ENCODE peak calls at places on chromosomes 12 and 14, in six cellular contexts. B, A, G, V, M and S are unnamed samples.

GRCh38 chr14:77314043-77314442 is 6.6 kb downstream of the POMT2 start:
- DNase-seq in B (no peak), M (no peak), V (no peak), A (no peak), G (no peak), S (no peak)

GRCh38 chr12:120538281-120539156 is 4.4 kb downstream of the RNF10 start:
- DNase-seq in A (no peak), B (peak), V (no peak), G (no peak), M (no peak), S (peak)

GRCh38 chr12:75970310-75970709 is 61.3 kb downstream of the PHLDA1 start:
- DNase-seq in M (no peak), A (no peak), B (no peak), V (no peak), G (no peak), S (no peak)

GRCh38 chr14:23148596-23149249 is 29.7 kb upstream of the CEBPE start:
- DNase-seq in G (no peak), B (no peak), V (no peak), M (no peak), A (no peak), S (no peak)

GRCh38 chr12:76698966-76699365 is 64.9 kb upstream of the ZDHHC17 start:
- DNase-seq in B (no peak), A (no peak), G (no peak), M (no peak), V (no peak), S (no peak)

GRCh38 chr12:83960767-83961166 is 951.8 kb downstream of the SLC6A15 start:
- DNase-seq in M (no peak), B (no peak), V (no peak), A (no peak), G (no peak), S (no peak)

GRCh38 chr12:68317047-68317667 is 15.0 kb downstream of the MDM1 start:
- DNase-seq in M (no peak), V (no peak), B (peak), G (peak), A (no peak), S (peak)

GRCh38 chr12:64610660-64611429 is 550 bp downstream of the RASSF3 start:
- DNase-seq in G (peak), V (peak), A (no peak), M (no peak), B (peak), S (peak)

GRCh38 chr12:66453111-66453510 is 150.8 kb downstream of the HELB start:
- DNase-seq in V (no peak), A (no peak), B (no peak), M (no peak), G (no peak), S (no peak)

GRCh38 chr12:105672576-105672975 is 342.1 kb downstream of the C12orf75 start:
- DNase-seq in V (no peak), M (no peak), G (no peak), B (no peak), A (no peak), S (peak)

GRCh38 chr12:93790472-93791152 is 113.4 kb downstream of the CRADD start:
- DNase-seq in A (no peak), G (peak), V (no peak), M (no peak), B (no peak), S (no peak)

GRCh38 chr12:47896633-47897032 is 8.2 kb downstream of the VDR start:
- DNase-seq in M (no peak), V (no peak), G (no peak), B (no peak), A (no peak), S (no peak)

GRCh38 chr12:91381309-91381804 is 198.7 kb upstream of the DCN start:
- DNase-seq in G (no peak), A (peak), M (peak), V (no peak), B (no peak), S (peak)

GRCh38 chr12:14981049-14981448 is 8.2 kb downstream of the PDE6H start:
- DNase-seq in B (no peak), A (no peak), G (no peak), M (no peak), V (peak), S (no peak)

GRCh38 chr14:93993382-93993781 is 3.7 kb upstream of the CCDC197 start:
- DNase-seq in V (no peak), M (no peak), A (no peak), B (no peak), G (no peak), S (no peak)

GRCh38 chr12:132534076-132534475 is 44.1 kb downstream of the FBRSL1 start:
- DNase-seq in B (no peak), G (no peak), A (no peak), V (no peak), M (no peak), S (no peak)

GRCh38 chr14:22012452-22012851 is 338.8 kb upstream of the OR4E1 start:
- DNase-seq in B (no peak), M (no peak), G (no peak), V (no peak), A (no peak), S (no peak)

GRCh38 chr12:29889737-29890136 is 106.0 kb upstream of the TMTC1 start:
- DNase-seq in M (no peak), G (peak), V (peak), B (peak), A (peak), S (peak)

GRCh38 chr14:75196468-75196867 is 20.1 kb upstream of the TMED10 start:
- DNase-seq in M (no peak), G (no peak), A (no peak), B (peak), V (no peak), S (no peak)

GRCh38 chr12:71243375-71243774 is 85.6 kb upstream of the TSPAN8 start:
- DNase-seq in G (no peak), V (no peak), B (no peak), M (no peak), A (no peak), S (no peak)

GRCh38 chr14:54116972-54117371 is 160.3 kb upstream of the BMP4 start:
- DNase-seq in B (peak), G (no peak), A (no peak), M (no peak), V (no peak), S (no peak)

GRCh38 chr12:110199360-110200123 is 75.4 kb downstream of the IFT81 start:
- DNase-seq in V (no peak), M (peak), A (peak), B (peak), G (no peak), S (peak)

GRCh38 chr12:106248849-106249371 is 1.1 kb upstream of the CKAP4 start:
- DNase-seq in A (no peak), M (no peak), B (no peak), V (no peak), G (no peak), S (no peak)

GRCh38 chr14:62289471-62289870 is 527.3 kb downstream of the SNAPC1 start:
- DNase-seq in A (no peak), G (no peak), V (no peak), B (no peak), M (no peak), S (no peak)

GRCh38 chr14:49405291-49405690 is 180.9 kb downstream of the RPS29 start:
- DNase-seq in G (no peak), A (no peak), B (no peak), M (no peak), V (no peak), S (no peak)

GRCh38 chr14:54627325-54627717 is 60.4 kb downstream of the SAMD4A start:
- DNase-seq in V (no peak), M (no peak), G (no peak), B (no peak), A (no peak), S (no peak)

GRCh38 chr12:79887912-79888311 is 47.0 kb downstream of the PPP1R12A start:
- DNase-seq in A (no peak), B (no peak), G (no peak), V (no peak), M (no peak), S (no peak)

GRCh38 chr14:41051801-41052200 is 554.9 kb upstream of the LRFN5 start:
- DNase-seq in B (no peak), A (peak), G (no peak), M (no peak), V (no peak), S (no peak)

GRCh38 chr14:103740991-103741689 is 25.5 kb downstream of the ZFYVE21 start:
- DNase-seq in M (no peak), A (no peak), G (no peak), V (no peak), B (no peak), S (no peak)

GRCh38 chr14:89227490-89227834 is 189.6 kb downstream of the FOXN3 start:
- DNase-seq in V (no peak), M (no peak), G (no peak), A (no peak), B (no peak), S (no peak)

GRCh38 chr12:68487721-68488309 is 122.9 kb upstream of the RAP1B start:
- DNase-seq in G (no peak), B (no peak), V (no peak), M (no peak), A (no peak), S (no peak)

GRCh38 chr12:49260165-49260564 is 4.7 kb upstream of the TUBA1C start:
- DNase-seq in B (no peak), M (no peak), G (no peak), A (no peak), V (no peak), S (no peak)

GRCh38 chr12:3491938-3492867 is 1.2 kb downstream of the PRMT8 start:
- DNase-seq in V (peak), A (peak), B (peak), G (peak), M (no peak), S (peak)

GRCh38 chr12:120125792-120126634 is 9.5 kb upstream of the RAB35 start:
- DNase-seq in B (no peak), V (no peak), M (no peak), G (no peak), A (no peak), S (no peak)

GRCh38 chr14:20679907-20680306 is 4.5 kb upstream of the RNASE4 start:
- DNase-seq in A (no peak), V (no peak), G (peak), B (peak), M (no peak), S (peak)

GRCh38 chr14:52190532-52190931 is 77.0 kb upstream of the PTGDR start:
- DNase-seq in M (no peak), G (no peak), V (no peak), B (no peak), A (no peak), S (no peak)

DNA sequence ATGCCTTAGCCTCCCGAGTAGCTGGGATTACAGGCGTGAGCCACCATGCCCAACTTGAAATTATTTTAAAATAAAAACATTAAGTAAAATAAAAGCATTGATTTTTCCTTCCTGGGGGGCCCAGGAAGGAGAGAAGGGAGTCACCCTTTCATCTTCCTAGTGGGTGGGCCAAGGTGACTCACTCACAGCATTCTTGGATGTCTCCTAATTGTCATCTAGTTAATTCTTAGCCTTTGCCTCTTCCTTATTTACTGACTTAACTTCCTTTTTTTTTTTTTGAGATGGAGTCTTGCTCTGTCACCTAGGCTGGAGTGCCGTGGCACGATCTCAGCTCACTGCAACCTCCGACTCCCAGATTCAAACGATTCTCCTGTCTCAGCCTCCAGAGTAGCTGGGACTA is 29.2 kb downstream of the TMEM120B start:
- DNase-seq in V (no peak), A (no peak), G (no peak), M (no peak), B (no peak), S (no peak)
- TF ChIP-seq GABPA in V (no peak), A (no peak), G (no peak), M (no peak), B (no peak), S (no peak)

GRCh38 chr12:101876861-101877815 is at the start of gene DRAM1:
- DNase-seq in A (peak), B (peak), G (peak), M (no peak), V (peak), S (peak)

GRCh38 chr12:101875112-101875961 is 2.0 kb upstream of the DRAM1 start:
- DNase-seq in A (no peak), G (no peak), M (no peak), V (no peak), B (no peak), S (no peak)

GRCh38 chr12:101880769-101881168 is 3.4 kb downstream of the DRAM1 start:
- DNase-seq in V (no peak), M (no peak), G (no peak), B (no peak), A (no peak), S (no peak)

GRCh38 chr12:101881228-101881627 is 3.8 kb downstream of the DRAM1 start:
- DNase-seq in B (no peak), M (no peak), A (no peak), V (no peak), G (no peak), S (no peak)

GRCh38 chr12:101877816-101878811 is 734 bp downstream of the DRAM1 start:
- DNase-seq in M (no peak), B (peak), G (peak), V (no peak), A (no peak), S (peak)
- TF ChIP-seq GABPA in M (no peak), B (no peak), G (no peak), V (no peak), A (no peak), S (no peak)

DNA sequence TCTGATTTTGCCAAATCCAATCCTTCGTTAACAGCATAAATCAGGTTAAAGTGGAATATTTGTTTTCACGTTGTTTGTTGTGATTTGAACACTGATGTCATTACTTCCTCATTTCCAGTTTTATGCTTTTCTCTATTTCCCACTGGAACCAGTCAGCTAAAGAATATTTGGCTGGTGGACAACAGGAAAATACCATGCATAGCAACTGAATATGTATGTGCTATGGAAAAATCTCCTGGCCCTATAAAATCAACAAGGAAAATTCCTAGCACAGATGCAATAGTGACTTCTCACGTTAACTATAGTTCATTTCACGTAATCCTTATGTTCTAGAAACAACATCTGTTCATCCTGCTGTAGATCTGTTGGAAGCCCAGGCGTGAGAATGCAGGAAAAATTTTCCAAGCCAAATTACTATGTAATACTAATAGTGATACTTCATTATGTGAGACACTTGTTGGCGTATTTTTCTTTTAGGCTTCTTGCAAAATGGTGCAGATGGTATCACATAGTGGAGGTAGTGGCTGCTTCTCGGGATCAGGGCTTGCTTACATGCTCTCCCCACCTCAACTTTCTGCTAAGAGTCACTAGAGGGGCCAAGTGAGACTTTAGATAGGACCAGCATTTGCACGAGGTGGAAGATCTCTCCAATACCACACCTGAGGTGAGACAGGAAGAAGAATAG is 86.3 kb upstream of the USP44 start:
- DNase-seq in V (no peak), M (no peak), G (no peak), B (no peak), A (no peak), S (no peak)
- TF ChIP-seq GABPA in V (no peak), M (no peak), G (no peak), B (no peak), A (no peak), S (no peak)

GRCh38 chr14:69242311-69243224 is 17.4 kb upstream of the GALNT16 start:
- DNase-seq in V (no peak), B (peak), M (peak), A (no peak), G (peak), S (peak)
- TF ChIP-seq GABPA in V (no peak), B (no peak), M (no peak), A (no peak), G (no peak), S (no peak)

GRCh38 chr14:72544615-72545387 is 349.1 kb downstream of the DPF3 start:
- DNase-seq in V (no peak), A (peak), G (no peak), B (no peak), M (no peak), S (no peak)
- TF ChIP-seq GABPA in V (no peak), A (no peak), G (no peak), B (no peak), M (no peak), S (no peak)

GRCh38 chr14:64387232-64387737 is 868 bp upstream of the MTHFD1 start:
- DNase-seq in G (peak), M (no peak), V (no peak), A (no peak), B (peak), S (peak)
- TF ChIP-seq GABPA in G (no peak), M (no peak), V (no peak), A (no peak), B (no peak), S (no peak)

DNA sequence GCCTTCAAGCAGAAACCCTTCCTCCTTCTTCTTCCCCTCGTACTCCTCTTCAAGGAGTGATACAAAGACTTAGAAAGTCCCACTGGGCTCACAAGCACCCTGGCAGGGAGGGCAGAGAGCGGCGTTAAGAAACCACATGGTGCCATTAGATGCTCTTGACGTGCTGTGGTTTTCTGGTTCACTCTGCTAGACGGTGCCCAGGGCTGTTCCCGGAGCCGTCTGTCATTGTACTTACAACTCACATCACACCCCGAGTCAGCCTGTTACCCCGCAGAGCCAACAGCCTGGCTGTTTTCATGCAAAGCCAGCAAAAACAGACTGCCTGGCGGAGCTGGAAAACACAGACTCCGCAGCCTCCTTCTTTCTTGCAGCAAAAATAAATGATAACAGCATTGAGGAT is 232.6 kb upstream of the TBX3 start:
- DNase-seq in A (no peak), V (no peak), B (no peak), G (no peak), M (no peak), S (no peak)
- TF ChIP-seq GABPA in A (no peak), V (no peak), B (no peak), G (no peak), M (no peak), S (no peak)

GRCh38 chr12:116166306-116166705 is 111.2 kb downstream of the MED13L start:
- DNase-seq in G (no peak), M (no peak), B (no peak), V (no peak), A (no peak), S (no peak)

GRCh38 chr12:116172224-116172849 is 105.2 kb downstream of the MED13L start:
- DNase-seq in G (peak), M (no peak), B (no peak), A (no peak), V (no peak), S (no peak)

GRCh38 chr12:116169071-116169470 is 108.4 kb downstream of the MED13L start:
- DNase-seq in M (no peak), G (no peak), V (no peak), B (no peak), A (no peak), S (no peak)

GRCh38 chr12:116174904-116175303 is 102.6 kb downstream of the MED13L start:
- DNase-seq in A (no peak), M (no peak), G (no peak), V (no peak), B (no peak), S (no peak)

GRCh38 chr12:116171549-116171948 is 105.9 kb downstream of the MED13L start:
- DNase-seq in G (no peak), B (no peak), V (no peak), A (no peak), M (no peak), S (no peak)
- TF ChIP-seq GABPA in G (no peak), B (no peak), V (no peak), A (no peak), M (no peak), S (no peak)